ENCODE peak calls at places on chromosomes 2 and 18, in six cellular contexts. One of them, this sample, is unnamed.

GRCh38 chr2:71453404-71454220 is at the start of gene DYSF:
- DNase-seq in mesenchymal stem cell: peak
- DNase-seq in trophoblast cell: peak
- DNase-seq in H9: peak
- DNase-seq in neuronal stem cell: peak
- DNase-seq in IMR-90: peak
- DNase-seq in this sample: peak

GRCh38 chr2:138395565-138396306 is 105.8 kb upstream of the SPOPL start:
- DNase-seq in H9: no peak
- DNase-seq in neuronal stem cell: no peak
- DNase-seq in trophoblast cell: no peak
- DNase-seq in mesenchymal stem cell: peak
- DNase-seq in IMR-90: peak
- DNase-seq in this sample: no peak

GRCh38 chr2:226423498-226423960 is 376.1 kb downstream of the IRS1 start:
- DNase-seq in neuronal stem cell: no peak
- DNase-seq in H9: no peak
- DNase-seq in IMR-90: peak
- DNase-seq in trophoblast cell: peak
- DNase-seq in mesenchymal stem cell: peak
- DNase-seq in this sample: no peak

GRCh38 chr2:235494716-235495372 is 1.0 kb downstream of the AGAP1 start:
- DNase-seq in H9: no peak
- DNase-seq in trophoblast cell: peak
- DNase-seq in neuronal stem cell: peak
- DNase-seq in mesenchymal stem cell: peak
- DNase-seq in IMR-90: peak
- DNase-seq in this sample: peak

GRCh38 chr18:76495435-76496199 is 575 bp upstream of the ZNF516 start:
- DNase-seq in H9: peak
- DNase-seq in IMR-90: peak
- DNase-seq in neuronal stem cell: peak
- DNase-seq in trophoblast cell: no peak
- DNase-seq in mesenchymal stem cell: peak
- DNase-seq in this sample: peak

GRCh38 chr2:181305151-181306123 is 151.7 kb upstream of the ITGA4 start:
- DNase-seq in neuronal stem cell: no peak
- DNase-seq in mesenchymal stem cell: peak
- DNase-seq in H9: no peak
- DNase-seq in IMR-90: peak
- DNase-seq in trophoblast cell: no peak
- DNase-seq in this sample: no peak

GRCh38 chr2:36445191-36445590 is 89.6 kb downstream of the CRIM1 start:
- DNase-seq in IMR-90: no peak
- DNase-seq in trophoblast cell: no peak
- DNase-seq in mesenchymal stem cell: no peak
- DNase-seq in neuronal stem cell: no peak
- DNase-seq in H9: no peak
- DNase-seq in this sample: no peak

GRCh38 chr2:239177325-239177724 is 223.5 kb downstream of the HDAC4 start:
- DNase-seq in IMR-90: no peak
- DNase-seq in mesenchymal stem cell: no peak
- DNase-seq in H9: no peak
- DNase-seq in trophoblast cell: no peak
- DNase-seq in neuronal stem cell: no peak
- DNase-seq in this sample: no peak

GRCh38 chr18:75896865-75897264 is 469.4 kb upstream of the SMIM21 start:
- DNase-seq in neuronal stem cell: no peak
- DNase-seq in trophoblast cell: no peak
- DNase-seq in mesenchymal stem cell: no peak
- DNase-seq in H9: no peak
- DNase-seq in IMR-90: no peak
- DNase-seq in this sample: no peak

GRCh38 chr2:45771251-45771650 is 119.8 kb downstream of the PRKCE start:
- DNase-seq in H9: peak
- DNase-seq in trophoblast cell: no peak
- DNase-seq in IMR-90: peak
- DNase-seq in neuronal stem cell: peak
- DNase-seq in mesenchymal stem cell: peak
- DNase-seq in this sample: no peak

GRCh38 chr2:62956646-62957045 is 94.0 kb upstream of the OTX1 start:
- DNase-seq in H9: no peak
- DNase-seq in neuronal stem cell: no peak
- DNase-seq in trophoblast cell: no peak
- DNase-seq in mesenchymal stem cell: no peak
- DNase-seq in IMR-90: no peak
- DNase-seq in this sample: no peak

GRCh38 chr2:47088371-47089082 is 66.6 kb downstream of the STPG4 start:
- DNase-seq in mesenchymal stem cell: peak
- DNase-seq in H9: peak
- DNase-seq in neuronal stem cell: no peak
- DNase-seq in trophoblast cell: no peak
- DNase-seq in IMR-90: peak
- DNase-seq in this sample: no peak

GRCh38 chr18:47944972-47945843 is 14.7 kb upstream of the SMAD2 start:
- DNase-seq in mesenchymal stem cell: peak
- DNase-seq in H9: no peak
- DNase-seq in neuronal stem cell: no peak
- DNase-seq in trophoblast cell: peak
- DNase-seq in IMR-90: peak
- DNase-seq in this sample: no peak

GRCh38 chr2:77161009-77161408 is 361.2 kb downstream of the LRRTM4 start:
- DNase-seq in neuronal stem cell: no peak
- DNase-seq in trophoblast cell: peak
- DNase-seq in H9: no peak
- DNase-seq in mesenchymal stem cell: peak
- DNase-seq in IMR-90: peak
- DNase-seq in this sample: no peak

GRCh38 chr2:200239216-200239615 is 67.3 kb upstream of the SPATS2L start:
- DNase-seq in trophoblast cell: no peak
- DNase-seq in mesenchymal stem cell: peak
- DNase-seq in neuronal stem cell: peak
- DNase-seq in H9: no peak
- DNase-seq in IMR-90: no peak
- DNase-seq in this sample: no peak

GRCh38 chr2:201908901-201909300 is 102.6 kb downstream of the CDK15 start:
- DNase-seq in trophoblast cell: peak
- DNase-seq in mesenchymal stem cell: no peak
- DNase-seq in H9: no peak
- DNase-seq in neuronal stem cell: no peak
- DNase-seq in IMR-90: peak
- DNase-seq in this sample: no peak

GRCh38 chr2:201911372-201911771 is 105.0 kb downstream of the CDK15 start:
- DNase-seq in trophoblast cell: no peak
- DNase-seq in neuronal stem cell: no peak
- DNase-seq in mesenchymal stem cell: no peak
- DNase-seq in H9: no peak
- DNase-seq in IMR-90: no peak
- DNase-seq in this sample: no peak

GRCh38 chr2:201907128-201907886 is 101.0 kb downstream of the CDK15 start:
- DNase-seq in neuronal stem cell: no peak
- DNase-seq in H9: no peak
- DNase-seq in IMR-90: peak
- DNase-seq in trophoblast cell: no peak
- DNase-seq in mesenchymal stem cell: peak
- DNase-seq in this sample: no peak

GRCh38 chr2:201909961-201910361 is 103.6 kb downstream of the CDK15 start:
- DNase-seq in neuronal stem cell: no peak
- DNase-seq in IMR-90: peak
- DNase-seq in mesenchymal stem cell: peak
- DNase-seq in H9: no peak
- DNase-seq in trophoblast cell: no peak
- DNase-seq in this sample: no peak

GRCh38 chr2:201909348-201909747 is 103.0 kb downstream of the CDK15 start:
- DNase-seq in trophoblast cell: peak
- DNase-seq in mesenchymal stem cell: peak
- DNase-seq in IMR-90: peak
- DNase-seq in neuronal stem cell: no peak
- DNase-seq in H9: no peak
- DNase-seq in this sample: no peak
- H4K91ac ChIP-seq in trophoblast cell: no peak
- H4K91ac ChIP-seq in mesenchymal stem cell: no peak
- H4K91ac ChIP-seq in IMR-90: peak
- H4K91ac ChIP-seq in neuronal stem cell: no peak
- H4K91ac ChIP-seq in H9: no peak
- H4K91ac ChIP-seq in this sample: no peak

DNA sequence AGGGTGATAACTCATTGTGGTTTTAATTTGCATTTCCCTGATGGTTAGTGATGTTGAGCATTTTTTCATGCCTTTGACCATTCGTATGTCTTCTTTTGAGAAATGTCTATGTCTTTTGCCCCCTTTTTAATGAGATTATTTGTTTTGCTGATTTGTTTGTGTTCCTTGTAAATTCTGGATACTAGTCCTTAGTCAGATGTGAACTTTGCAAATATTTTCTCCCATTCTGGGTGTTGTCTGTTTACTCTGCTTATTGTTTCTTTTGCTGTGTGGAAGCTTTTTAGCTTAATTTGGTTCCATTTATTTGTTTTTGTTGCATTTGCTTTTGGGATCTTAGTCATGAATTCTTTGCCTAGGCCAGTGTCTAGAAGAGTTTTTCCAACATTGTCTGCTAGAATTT is 192.0 kb downstream of the PARD3B start:
- DNase-seq in neuronal stem cell: no peak
- DNase-seq in IMR-90: no peak
- DNase-seq in trophoblast cell: no peak
- DNase-seq in mesenchymal stem cell: no peak
- DNase-seq in H9: no peak
- DNase-seq in this sample: no peak
- H4K91ac ChIP-seq in neuronal stem cell: no peak
- H4K91ac ChIP-seq in IMR-90: no peak
- H4K91ac ChIP-seq in trophoblast cell: no peak
- H4K91ac ChIP-seq in mesenchymal stem cell: no peak
- H4K91ac ChIP-seq in H9: no peak
- H4K91ac ChIP-seq in this sample: no peak

GRCh38 chr2:13135856-13136255 is 419.1 kb downstream of the TRIB2 start:
- DNase-seq in H9: no peak
- DNase-seq in mesenchymal stem cell: no peak
- DNase-seq in neuronal stem cell: no peak
- DNase-seq in trophoblast cell: no peak
- DNase-seq in IMR-90: no peak
- DNase-seq in this sample: no peak
- H4K91ac ChIP-seq in H9: no peak
- H4K91ac ChIP-seq in mesenchymal stem cell: no peak
- H4K91ac ChIP-seq in neuronal stem cell: no peak
- H4K91ac ChIP-seq in trophoblast cell: no peak
- H4K91ac ChIP-seq in IMR-90: no peak
- H4K91ac ChIP-seq in this sample: no peak

GRCh38 chr2:50863218-50863617 is 168.7 kb downstream of the NRXN1 start:
- DNase-seq in trophoblast cell: no peak
- DNase-seq in neuronal stem cell: no peak
- DNase-seq in IMR-90: no peak
- DNase-seq in H9: no peak
- DNase-seq in mesenchymal stem cell: no peak
- DNase-seq in this sample: no peak
- H4K91ac ChIP-seq in trophoblast cell: no peak
- H4K91ac ChIP-seq in neuronal stem cell: no peak
- H4K91ac ChIP-seq in IMR-90: no peak
- H4K91ac ChIP-seq in H9: no peak
- H4K91ac ChIP-seq in mesenchymal stem cell: no peak
- H4K91ac ChIP-seq in this sample: no peak

DNA sequence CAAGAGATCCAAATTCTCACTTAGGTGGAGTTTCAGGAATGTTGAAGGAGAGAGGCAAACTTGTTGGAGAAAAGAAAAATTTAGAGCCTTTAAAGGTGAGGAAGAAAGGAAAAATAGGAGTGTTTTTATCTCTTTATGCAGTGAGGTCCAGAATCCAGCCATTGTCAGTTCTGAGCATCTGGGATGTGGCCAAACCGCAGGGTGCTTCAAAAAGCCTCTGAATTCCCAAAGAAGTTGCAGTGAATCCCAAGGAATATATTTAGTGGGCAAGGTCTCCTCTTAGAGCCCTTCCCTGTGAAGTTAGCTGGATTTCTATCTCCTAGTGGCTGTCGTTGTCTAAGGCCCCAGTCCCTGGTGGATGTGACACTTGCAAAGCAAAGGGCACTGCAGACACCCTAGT is 51.2 kb downstream of the MTCL1 start:
- DNase-seq in H9: no peak
- DNase-seq in IMR-90: no peak
- DNase-seq in neuronal stem cell: no peak
- DNase-seq in mesenchymal stem cell: no peak
- DNase-seq in trophoblast cell: no peak
- DNase-seq in this sample: no peak
- H4K91ac ChIP-seq in H9: no peak
- H4K91ac ChIP-seq in IMR-90: no peak
- H4K91ac ChIP-seq in neuronal stem cell: no peak
- H4K91ac ChIP-seq in mesenchymal stem cell: no peak
- H4K91ac ChIP-seq in trophoblast cell: no peak
- H4K91ac ChIP-seq in this sample: no peak

GRCh38 chr2:236622201-236622600 is 52.6 kb downstream of the ACKR3 start:
- DNase-seq in IMR-90: no peak
- DNase-seq in neuronal stem cell: no peak
- DNase-seq in trophoblast cell: peak
- DNase-seq in mesenchymal stem cell: no peak
- DNase-seq in H9: no peak
- DNase-seq in this sample: no peak

GRCh38 chr2:236622660-236623059 is 53.0 kb downstream of the ACKR3 start:
- DNase-seq in trophoblast cell: no peak
- DNase-seq in mesenchymal stem cell: no peak
- DNase-seq in neuronal stem cell: no peak
- DNase-seq in H9: no peak
- DNase-seq in IMR-90: no peak
- DNase-seq in this sample: no peak

GRCh38 chr2:236625156-236625690 is 55.6 kb downstream of the ACKR3 start:
- DNase-seq in neuronal stem cell: no peak
- DNase-seq in IMR-90: no peak
- DNase-seq in H9: no peak
- DNase-seq in mesenchymal stem cell: no peak
- DNase-seq in trophoblast cell: no peak
- DNase-seq in this sample: no peak

GRCh38 chr2:236621786-236622185 is 52.2 kb downstream of the ACKR3 start:
- DNase-seq in H9: no peak
- DNase-seq in mesenchymal stem cell: no peak
- DNase-seq in trophoblast cell: no peak
- DNase-seq in neuronal stem cell: no peak
- DNase-seq in IMR-90: no peak
- DNase-seq in this sample: no peak

DNA sequence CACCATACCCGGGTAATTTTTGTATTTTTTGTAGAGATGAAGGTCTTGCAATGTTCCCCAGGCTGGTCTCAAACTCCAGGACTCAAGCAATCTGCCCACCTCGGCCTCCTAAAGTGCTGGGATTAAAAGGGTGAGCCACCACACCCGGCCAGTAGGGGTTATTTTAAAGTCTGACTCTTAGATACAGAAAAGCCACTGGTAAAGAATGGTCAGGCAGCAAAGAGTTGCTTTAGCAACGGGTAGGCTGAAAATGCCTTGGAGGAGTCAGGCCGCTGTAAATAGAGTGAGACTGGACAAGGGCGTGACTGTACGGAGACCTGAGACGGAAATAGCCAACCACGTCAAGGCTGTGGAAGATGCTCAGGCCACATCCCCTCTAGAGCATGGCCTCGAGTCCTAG is 54.2 kb downstream of the ACKR3 start:
- DNase-seq in neuronal stem cell: no peak
- DNase-seq in mesenchymal stem cell: no peak
- DNase-seq in IMR-90: no peak
- DNase-seq in H9: no peak
- DNase-seq in trophoblast cell: no peak
- DNase-seq in this sample: no peak
- H4K91ac ChIP-seq in neuronal stem cell: no peak
- H4K91ac ChIP-seq in mesenchymal stem cell: no peak
- H4K91ac ChIP-seq in IMR-90: no peak
- H4K91ac ChIP-seq in H9: no peak
- H4K91ac ChIP-seq in trophoblast cell: no peak
- H4K91ac ChIP-seq in this sample: no peak

This sample was measured in H1.